ENCODE peak calls at places on chromosome 14, in seven cellular contexts. I is fibroblast of lung; O is stimulated activated CD8-positive, alpha-beta memory T cell treated with anti-CD3 and anti-CD28 coated beads, Interleukin-2, amount 100 ng/mL, for 48 hours; Q is NCI-H1092; T is activated CD8-positive, alpha-beta memory T cell treated with anti-CD3 and anti-CD28 coated beads for 48 hours; A is HuH-7.5; F is adrenal gland. G is an unnamed sample.

GRCh38 chr14:64060648-64061096 is 207.9 kb downstream of the SYNE2 start:
- DNase-seq in O (no peak), F (peak; percentile 40), Q (no peak), T (no peak), A (peak; percentile 12), I (no peak), G (no peak)

GRCh38 chr14:71703477-71703876 is 228.8 kb upstream of the RGS6 start:
- DNase-seq in T (no peak), I (peak; percentile 83), A (no peak), F (no peak), Q (no peak), O (no peak), G (no peak)

GRCh38 chr14:31969371-31969770 is 107.7 kb upstream of the ARHGAP5 start:
- DNase-seq in F (no peak), T (no peak), Q (no peak), A (no peak), O (no peak), I (peak; percentile 68), G (no peak)

GRCh38 chr14:24066490-24067132 is 4.8 kb upstream of the CPNE6 start:
- DNase-seq in Q (no peak), O (no peak), I (no peak), A (no peak), F (no peak), T (no peak), G (no peak)

GRCh38 chr14:68250950-68251765 is 431.6 kb downstream of the RAD51B start:
- DNase-seq in F (no peak), O (no peak), A (no peak), T (no peak), I (no peak), Q (no peak), G (no peak)

GRCh38 chr14:66082009-66082408 is 404.2 kb upstream of the CCDC196 start:
- DNase-seq in F (no peak), O (no peak), A (no peak), I (peak; percentile 56), T (no peak), Q (no peak), G (peak; percentile 36)

GRCh38 chr14:83463500-83464098 is 1929.9 kb upstream of the SEL1L start:
- DNase-seq in F (peak; percentile 37), Q (peak; percentile 30), O (no peak), A (no peak), T (no peak), I (peak; percentile 3), G (no peak)

GRCh38 chr14:32826404-32827082 is 112.1 kb upstream of the NPAS3 start:
- DNase-seq in T (no peak), O (no peak), I (peak; percentile 36), A (no peak), F (no peak), Q (peak; percentile 32), G (no peak)

GRCh38 chr14:77507762-77508161 is 9.1 kb upstream of the ISM2 start:
- DNase-seq in T (no peak), Q (no peak), A (no peak), I (no peak), O (no peak), F (no peak), G (no peak)

GRCh38 chr14:23321572-23322547 is 603 bp downstream of the PABPN1 start:
- DNase-seq in O (peak; percentile 50), F (peak; percentile 68), Q (no peak), T (peak; percentile 34), A (peak; percentile 46), I (peak; percentile 59), G (no peak)

GRCh38 chr14:61462566-61463195 is 141.3 kb downstream of the PRKCH start:
- DNase-seq in Q (peak; percentile 12), I (peak; percentile 71), F (no peak), A (no peak), T (no peak), O (no peak), G (no peak)

GRCh38 chr14:32070282-32070681 is 6.8 kb upstream of the ARHGAP5 start:
- DNase-seq in F (no peak), Q (no peak), I (no peak), T (no peak), O (no peak), A (no peak), G (no peak)

GRCh38 chr14:23045419-23046357 is 3.7 kb downstream of the PSMB11 start:
- DNase-seq in T (no peak), O (no peak), I (no peak), Q (no peak), A (no peak), F (no peak), G (no peak)

GRCh38 chr14:68377459-68377858 is 415.4 kb downstream of the ZFP36L1 start:
- DNase-seq in Q (no peak), O (no peak), F (peak; percentile 51), A (no peak), I (peak; percentile 71), T (no peak), G (no peak)

GRCh38 chr14:69460093-69460701 is 24.3 kb upstream of the PLEKHD1 start:
- DNase-seq in I (peak; percentile 87), Q (peak; percentile 53), A (peak; percentile 31), T (peak; percentile 3), F (peak; percentile 79), O (peak; percentile 22), G (peak; percentile 77)

GRCh38 chr14:93939304-93940229 is 12.4 kb downstream of the FAM181A start:
- DNase-seq in Q (peak; percentile 65), T (peak; percentile 82), A (peak; percentile 88), I (peak; percentile 47), F (peak; percentile 88), O (peak; percentile 90), G (no peak)

GRCh38 chr14:41749425-41749824 is 142.7 kb downstream of the LRFN5 start:
- DNase-seq in T (no peak), A (no peak), F (no peak), O (no peak), I (peak; percentile 1), Q (no peak), G (no peak)

GRCh38 chr14:32984531-32984930 is 45.9 kb downstream of the NPAS3 start:
- DNase-seq in F (no peak), O (no peak), I (no peak), Q (no peak), T (no peak), A (no peak), G (no peak)

GRCh38 chr14:99769799-99770198 is 23.4 kb upstream of the EML1 start:
- DNase-seq in O (no peak), I (no peak), F (no peak), T (no peak), Q (no peak), A (no peak), G (no peak)

G was measured in pulmonary artery endothelial cell.